ENCODE peak calls at places on chromosomes 12 and 14, in ten cellular contexts. S is activated CD4-positive, alpha-beta T cell treated with anti-CD3 and anti-CD28 coated beads for 4 hours; N is neural progenitor cell; H is GM04503; Q is uterus; J is heart right ventricle; C is activated naive CD4-positive, alpha-beta T cell; E is cardiac fibroblast; B is activated T-helper 2 cell treated with anti-CD3 and anti-CD28 coated beads, Interferon-gamma antibody, Interleukin-2, Interleukin-4, amounts not matched to agents 10 μg/mL and 5 μg/mL and 100 μg/mL, durations not matched to agents 14 hours and 24 hours and 36 hours; F is cortex of kidney. R is an unnamed sample.
A peak's percentile ranks its signal among the peaks of the same experiment; 100 is the strongest.

GRCh38 chr12:52007982-52008510 is 1.3 kb downstream of the TAMALIN start:
- DNase-seq in S (no peak), N (no peak), H (no peak), Q (no peak), J (no peak), C (no peak), E (no peak), B (no peak), F (no peak), R (no peak)

GRCh38 chr12:123038486-123038885 is 58.0 kb downstream of the ARL6IP4 start:
- DNase-seq in S (no peak), N (no peak), H (no peak), Q (no peak), J (no peak), C (no peak), E (no peak), B (no peak), F (no peak), R (no peak)

GRCh38 chr12:107539196-107539939 is 146.2 kb upstream of the PWP1 start:
- DNase-seq in S (no peak), N (no peak), H (no peak), Q (no peak), J (no peak), C (no peak), E (no peak), B (no peak), F (no peak), R (no peak)

GRCh38 chr14:51738754-51739153 is 87.0 kb downstream of the FRMD6 start:
- DNase-seq in S (no peak), N (peak; percentile 42), H (no peak), Q (no peak), J (no peak), C (no peak), E (no peak), B (no peak), F (no peak), R (no peak)

GRCh38 chr14:69045857-69046351 is 66.8 kb upstream of the ACTN1 start:
- DNase-seq in S (no peak), N (no peak), H (no peak), Q (no peak), J (peak; percentile 37), C (no peak), E (peak; percentile 30), B (no peak), F (no peak), R (no peak)

GRCh38 chr12:46872135-46872534 is 46.3 kb upstream of the SLC38A4 start:
- DNase-seq in S (no peak), N (no peak), H (no peak), Q (no peak), J (no peak), C (no peak), E (no peak), B (no peak), F (no peak), R (no peak)

GRCh38 chr14:86515195-86515594 is 985.3 kb downstream of the FLRT2 start:
- DNase-seq in S (no peak), N (no peak), H (no peak), Q (no peak), J (no peak), C (no peak), E (no peak), B (no peak), F (no peak), R (no peak)

GRCh38 chr14:63499701-63500250 is 43.4 kb downstream of the PPP2R5E start:
- DNase-seq in S (no peak), N (no peak), H (peak; percentile 42), Q (no peak), J (no peak), C (no peak), E (peak; percentile 68), B (no peak), F (no peak), R (no peak)

GRCh38 chr14:105095236-105095805 is 30.1 kb upstream of the GPR132 start:
- DNase-seq in S (no peak), N (no peak), H (no peak), Q (no peak), J (no peak), C (no peak), E (no peak), B (no peak), F (no peak), R (peak; percentile 76)